ENCODE peak calls at places on chromosomes 3 and 15, in nine cellular contexts. A is sigmoid colon, B is MG63, X is BE2C, I is GM23248, V is stomach, L is trophoblast cell, W is fibroblast of pulmonary artery, M is GM12878. Y is an unnamed sample.

GRCh38 chr3:46713898-46714552 is 3.6 kb downstream of the PRSS50 start:
- DNase-seq in A (peak), B (no peak), X (no peak), I (no peak), V (peak), L (no peak), W (no peak), M (peak), Y (no peak)

GRCh38 chr3:175648939-175649338 is 789.8 kb downstream of the NAALADL2 start:
- DNase-seq in A (no peak), B (no peak), X (no peak), I (no peak), V (no peak), L (no peak), W (peak), M (no peak), Y (no peak)

GRCh38 chr3:63857311-63857710 is 6.3 kb downstream of the THOC7 start:
- DNase-seq in A (no peak), B (no peak), X (no peak), I (no peak), V (no peak), L (no peak), W (peak), M (no peak), Y (no peak)

GRCh38 chr15:90871716-90872480 is 3.5 kb downstream of the FURIN start:
- DNase-seq in A (no peak), B (no peak), X (no peak), I (peak), V (no peak), L (peak), W (no peak), M (no peak), Y (no peak)

GRCh38 chr3:21781371-21781770 is 30.4 kb upstream of the ZNF385D start:
- DNase-seq in A (no peak), B (no peak), X (no peak), I (no peak), V (no peak), L (no peak), W (peak), M (no peak), Y (no peak)

GRCh38 chr15:78382114-78382886 is 42.1 kb downstream of the CRABP1 start:
- DNase-seq in A (no peak), B (no peak), X (no peak), I (no peak), V (peak), L (peak), W (no peak), M (no peak), Y (no peak)

GRCh38 chr15:80779658-80780415 is 667 bp downstream of the CEMIP start:
- DNase-seq in A (no peak), B (peak), X (peak), I (peak), V (no peak), L (peak), W (peak), M (no peak), Y (no peak)

GRCh38 chr15:67701669-67702068 is 123.6 kb upstream of the SKOR1 start:
- DNase-seq in A (no peak), B (peak), X (no peak), I (peak), V (no peak), L (no peak), W (no peak), M (no peak), Y (no peak)

GRCh38 chr3:54870423-54870822 is 57.4 kb downstream of the LRTM1 start:
- DNase-seq in A (no peak), B (peak), X (no peak), I (peak), V (no peak), L (peak), W (peak), M (no peak), Y (peak)

GRCh38 chr3:72115307-72115706 is 330.4 kb upstream of the PROK2 start:
- DNase-seq in A (no peak), B (no peak), X (no peak), I (no peak), V (no peak), L (no peak), W (no peak), M (no peak), Y (no peak)

GRCh38 chr3:177061382-177061781 is 135.9 kb downstream of the TBL1XR1 start:
- DNase-seq in A (no peak), B (no peak), X (no peak), I (no peak), V (no peak), L (no peak), W (no peak), M (no peak), Y (no peak)

GRCh38 chr15:58309993-58310928 is 121.5 kb upstream of the LIPC start:
- DNase-seq in A (peak), B (no peak), X (no peak), I (no peak), V (peak), L (no peak), W (no peak), M (no peak), Y (no peak)

GRCh38 chr15:94015324-94015723 is 216.0 kb upstream of the MCTP2 start:
- DNase-seq in A (no peak), B (no peak), X (no peak), I (no peak), V (no peak), L (no peak), W (no peak), M (no peak), Y (no peak)

GRCh38 chr3:179526989-179527391 is 35.7 kb upstream of the ACTL6A start:
- DNase-seq in A (peak), B (peak), X (peak), I (peak), V (no peak), L (no peak), W (peak), M (no peak), Y (peak)

GRCh38 chr3:67362686-67363085 is 291.7 kb downstream of the SUCLG2 start:
- DNase-seq in A (no peak), B (no peak), X (no peak), I (no peak), V (no peak), L (peak), W (peak), M (no peak), Y (no peak)

GRCh38 chr15:59587085-59587826 is 24.3 kb upstream of the GCNT3 start:
- DNase-seq in A (no peak), B (no peak), X (no peak), I (no peak), V (no peak), L (no peak), W (no peak), M (no peak), Y (no peak)

GRCh38 chr3:126852536-126852935 is 130.4 kb upstream of the PLXNA1 start:
- DNase-seq in A (peak), B (no peak), X (no peak), I (no peak), V (no peak), L (peak), W (no peak), M (no peak), Y (no peak)

GRCh38 chr15:74193305-74193718 is 9.3 kb downstream of the STRA6 start:
- DNase-seq in A (no peak), B (peak), X (peak), I (peak), V (no peak), L (peak), W (peak), M (peak), Y (peak)

GRCh38 chr3:31895471-31895870 is 85.6 kb downstream of the OSBPL10 start:
- DNase-seq in A (no peak), B (no peak), X (no peak), I (peak), V (no peak), L (no peak), W (no peak), M (no peak), Y (no peak)

GRCh38 chr15:89820651-89821611 is 6.3 kb upstream of the ANPEP start:
- DNase-seq in A (no peak), B (peak), X (no peak), I (peak), V (no peak), L (peak), W (peak), M (no peak), Y (peak)

GRCh38 chr15:66108483-66109270 is 144.9 kb downstream of the MEGF11 start:
- DNase-seq in A (peak), B (no peak), X (no peak), I (no peak), V (no peak), L (no peak), W (peak), M (no peak), Y (no peak)

GRCh38 chr3:11543141-11543947 is 100.4 kb downstream of the VGLL4 start:
- DNase-seq in A (peak), B (no peak), X (no peak), I (no peak), V (no peak), L (no peak), W (no peak), M (no peak), Y (no peak)

GRCh38 chr3:55500555-55501340 is 13.6 kb upstream of the WNT5A start:
- DNase-seq in A (no peak), B (no peak), X (no peak), I (peak), V (no peak), L (no peak), W (no peak), M (no peak), Y (no peak)

GRCh38 chr3:108946292-108947290 is 7.1 kb downstream of the GUCA1C start:
- DNase-seq in A (no peak), B (no peak), X (no peak), I (peak), V (no peak), L (peak), W (no peak), M (no peak), Y (no peak)

GRCh38 chr3:183392166-183393034 is 36.0 kb downstream of the MCF2L2 start:
- DNase-seq in A (no peak), B (no peak), X (peak), I (peak), V (no peak), L (no peak), W (no peak), M (no peak), Y (no peak)

GRCh38 chr3:4834403-4834866 is 144.8 kb upstream of the BHLHE40 start:
- DNase-seq in A (no peak), B (no peak), X (no peak), I (no peak), V (peak), L (no peak), W (no peak), M (no peak), Y (no peak)

GRCh38 chr15:35692256-35692867 is 146.4 kb upstream of the DPH6 start:
- DNase-seq in A (no peak), B (no peak), X (no peak), I (peak), V (no peak), L (no peak), W (peak), M (no peak), Y (no peak)

GRCh38 chr3:14496351-14496750 is 43.8 kb downstream of the GRIP2 start:
- DNase-seq in A (no peak), B (no peak), X (no peak), I (no peak), V (no peak), L (no peak), W (no peak), M (no peak), Y (no peak)

GRCh38 chr3:187963677-187964385 is 190.1 kb upstream of the LPP start:
- DNase-seq in A (no peak), B (no peak), X (no peak), I (peak), V (no peak), L (peak), W (peak), M (no peak), Y (no peak)

GRCh38 chr3:179015551-179016020 is 56.0 kb downstream of the ZMAT3 start:
- DNase-seq in A (no peak), B (no peak), X (peak), I (peak), V (peak), L (peak), W (peak), M (peak), Y (peak)

GRCh38 chr3:117407317-117407716 is 697.7 kb downstream of the TUSC7 start:
- DNase-seq in A (no peak), B (no peak), X (peak), I (peak), V (no peak), L (peak), W (peak), M (no peak), Y (no peak)

GRCh38 chr15:91302588-91303439 is 202.8 kb downstream of the SV2B start:
- DNase-seq in A (no peak), B (peak), X (peak), I (peak), V (no peak), L (peak), W (peak), M (peak), Y (no peak)

GRCh38 chr3:3110749-3111361 is 681 bp upstream of the IL5RA start:
- DNase-seq in A (no peak), B (no peak), X (no peak), I (no peak), V (no peak), L (peak), W (no peak), M (no peak), Y (no peak)

GRCh38 chr15:67386947-67387346 is 132.4 kb downstream of the IQCH start:
- DNase-seq in A (no peak), B (no peak), X (no peak), I (peak), V (no peak), L (no peak), W (no peak), M (no peak), Y (no peak)

GRCh38 chr3:120506828-120507774 is 56.3 kb upstream of the FSTL1 start:
- DNase-seq in A (peak), B (peak), X (peak), I (peak), V (no peak), L (peak), W (peak), M (no peak), Y (no peak)
- H3K4me3 ChIP-seq in A (no peak), B (no peak), X (no peak), I (peak), V (no peak), L (no peak), W (no peak), M (no peak), Y (no peak)

DNA sequence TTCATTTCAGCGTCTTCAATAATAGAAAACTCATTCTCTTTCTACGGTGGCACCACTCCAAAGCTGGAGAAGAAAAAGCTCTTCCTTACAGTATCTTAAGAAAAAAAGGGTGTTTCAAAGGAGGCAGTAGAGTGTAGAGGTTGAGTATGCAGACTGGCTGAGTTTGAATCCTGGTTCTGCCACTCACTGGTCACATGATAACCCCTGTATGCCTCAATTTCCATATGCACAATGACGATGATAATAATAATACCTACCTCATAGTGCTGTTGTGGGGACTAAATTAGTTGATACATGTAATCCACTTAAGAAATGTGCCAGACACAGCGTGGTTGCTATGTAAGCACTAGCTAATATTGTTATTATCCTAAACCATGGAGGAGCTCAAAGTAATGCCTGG is 4.5 kb downstream of the ANP32A start:
- DNase-seq in A (no peak), B (no peak), X (no peak), I (no peak), V (no peak), L (no peak), W (no peak), M (no peak), Y (no peak)
- H3K4me3 ChIP-seq in A (peak), B (no peak), X (no peak), I (peak), V (peak), L (no peak), W (no peak), M (peak), Y (peak)

GRCh38 chr15:40055576-40056293 is 16.8 kb upstream of the SRP14 start:
- DNase-seq in A (peak), B (no peak), X (peak), I (no peak), V (peak), L (peak), W (no peak), M (no peak), Y (no peak)
- H3K4me3 ChIP-seq in A (no peak), B (no peak), X (no peak), I (no peak), V (no peak), L (no peak), W (no peak), M (no peak), Y (no peak)

DNA sequence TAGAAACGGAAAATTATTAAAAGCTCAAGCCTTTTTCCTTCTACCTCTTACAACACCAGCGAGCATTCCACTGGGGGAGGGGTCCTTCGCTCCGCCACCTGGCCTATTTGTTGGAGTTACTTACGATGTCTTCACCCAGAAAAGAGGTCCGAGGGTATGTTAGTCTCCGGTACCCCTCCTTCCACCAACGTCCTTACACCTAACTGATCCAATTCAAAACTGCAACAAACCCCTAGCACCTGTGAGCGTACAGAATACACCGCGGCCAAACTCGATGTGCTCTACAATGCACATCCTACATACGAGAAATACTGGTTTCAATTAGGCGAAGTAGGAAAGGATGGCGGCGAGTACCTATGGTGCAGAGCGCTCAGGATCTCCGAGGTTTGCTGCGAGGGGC is 958 bp downstream of the SLITRK3 start:
- DNase-seq in A (no peak), B (no peak), X (no peak), I (no peak), V (no peak), L (no peak), W (no peak), M (no peak), Y (no peak)
- H3K4me3 ChIP-seq in A (peak), B (no peak), X (peak), I (no peak), V (peak), L (no peak), W (no peak), M (no peak), Y (no peak)

DNA sequence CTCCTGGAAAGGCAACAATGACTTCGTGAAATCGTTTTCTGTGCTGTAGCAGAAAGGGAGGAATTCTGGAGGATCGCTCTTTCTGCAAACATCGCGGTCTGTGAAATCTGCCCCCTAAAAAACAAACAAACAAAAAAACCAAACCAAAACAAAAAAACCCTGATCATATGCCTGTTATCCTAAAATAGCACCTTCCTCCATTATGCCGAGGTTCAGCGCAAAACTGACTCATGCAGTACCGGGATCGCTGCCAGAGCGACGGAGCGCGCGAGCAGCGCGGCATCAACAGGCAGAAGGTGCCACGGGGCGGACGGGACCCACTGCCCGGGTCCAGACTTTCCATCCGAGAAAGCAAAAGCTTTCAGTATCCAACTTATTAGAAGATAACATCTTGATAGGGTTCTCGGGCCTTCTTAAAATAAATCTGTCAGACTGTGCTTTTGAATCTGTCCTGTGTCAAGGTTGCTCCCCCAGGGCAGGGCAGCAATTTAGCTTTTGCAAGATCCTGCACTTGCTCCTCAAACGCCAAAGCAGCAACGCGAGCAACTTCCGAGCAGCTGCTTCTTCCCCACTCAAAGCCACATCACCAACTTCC is 156.0 kb downstream of the FGF12 start:
- DNase-seq in A (peak), B (peak), X (peak), I (peak), V (peak), L (peak), W (peak), M (no peak), Y (peak)
- H3K4me3 ChIP-seq in A (peak), B (peak), X (peak), I (peak), V (peak), L (no peak), W (peak), M (peak), Y (peak)

Y was measured in SJSA1.